ENCODE peak calls at places on chromosomes 13 and 19, in eight cellular contexts. H, A, Q, E, O, K, C and X are unnamed samples.

GRCh38 chr13:114064516-114065140 is 67.8 kb downstream of the RASA3 start:
- DNase-seq in H (peak; percentile 35), A (peak; percentile 54), Q (no peak), E (no peak), O (no peak), K (peak; percentile 60), C (no peak), X (peak; percentile 56)

GRCh38 chr13:108342369-108343289 is 73.1 kb downstream of the TNFSF13B start:
- DNase-seq in H (peak; percentile 56), A (no peak), Q (peak; percentile 20), E (no peak), O (no peak), K (peak; percentile 42), C (no peak), X (no peak)

GRCh38 chr19:748274-748598 is 2.7 kb upstream of the MISP start:
- DNase-seq in H (no peak), A (no peak), Q (no peak), E (no peak), O (no peak), K (no peak), C (no peak), X (no peak)

GRCh38 chr19:4089400-4089908 is 22.8 kb upstream of the ZBTB7A start:
- DNase-seq in H (no peak), A (no peak), Q (no peak), E (no peak), O (no peak), K (no peak), C (no peak), X (no peak)

GRCh38 chr19:57558525-57558924 is 1.1 kb downstream of the ZNF550 start:
- DNase-seq in H (no peak), A (no peak), Q (no peak), E (no peak), O (no peak), K (peak; percentile 23), C (no peak), X (no peak)

GRCh38 chr19:45457776-45458175 is 10.0 kb upstream of the FOSB start:
- DNase-seq in H (no peak), A (no peak), Q (no peak), E (no peak), O (no peak), K (no peak), C (no peak), X (no peak)

GRCh38 chr13:102651892-102652291 is 43.0 kb downstream of the METTL21C start:
- DNase-seq in H (peak; percentile 91), A (no peak), Q (no peak), E (no peak), O (no peak), K (peak; percentile 4), C (no peak), X (no peak)

GRCh38 chr13:44609137-44609536 is 33.0 kb upstream of the TSC22D1 start:
- DNase-seq in H (no peak), A (no peak), Q (no peak), E (no peak), O (no peak), K (no peak), C (no peak), X (no peak)

GRCh38 chr13:53137777-53138176 is 109.2 kb downstream of the OLFM4 start:
- DNase-seq in H (peak; percentile 62), A (no peak), Q (no peak), E (no peak), O (no peak), K (peak; percentile 94), C (no peak), X (peak; percentile 39)

GRCh38 chr13:99059498-99060070 is 81.7 kb upstream of the DOCK9 start:
- DNase-seq in H (no peak), A (no peak), Q (no peak), E (no peak), O (no peak), K (no peak), C (no peak), X (no peak)

GRCh38 chr13:52405767-52406494 is at the start of gene THSD1:
- DNase-seq in H (no peak), A (peak; percentile 88), Q (no peak), E (peak; percentile 17), O (peak; percentile 6), K (peak; percentile 52), C (no peak), X (peak; percentile 57)

GRCh38 chr19:51247972-51248371 is 2.9 kb upstream of the SIGLECL1 start:
- DNase-seq in H (no peak), A (no peak), Q (no peak), E (no peak), O (no peak), K (no peak), C (no peak), X (no peak)

GRCh38 chr19:41988947-41989346 is 5.1 kb downstream of the ATP1A3 start:
- DNase-seq in H (no peak), A (no peak), Q (no peak), E (no peak), O (no peak), K (no peak), C (no peak), X (no peak)

GRCh38 chr13:32940601-32941000 is 75.6 kb upstream of the KL start:
- DNase-seq in H (peak; percentile 50), A (peak; percentile 67), Q (no peak), E (no peak), O (no peak), K (peak; percentile 76), C (no peak), X (no peak)

GRCh38 chr13:64413529-64413928 is 2816.6 kb downstream of the PCDH9 start:
- DNase-seq in H (no peak), A (no peak), Q (no peak), E (no peak), O (no peak), K (no peak), C (no peak), X (no peak)